ENCODE peak calls at places on chromosomes 5 and 9, in five cellular contexts. One of them, this sample, is unnamed.

GRCh38 chr5:98772415-98773213 is 849 bp upstream of the RGMB start:
- DNase-seq in heart left ventricle: peak
- DNase-seq in HCT116: peak
- DNase-seq in CD8-positive, alpha-beta T cell: peak
- DNase-seq in neural progenitor cell: peak
- DNase-seq in this sample: peak

GRCh38 chr9:21657966-21658667 is 144.3 kb upstream of the MTAP start:
- DNase-seq in heart left ventricle: no peak
- DNase-seq in HCT116: no peak
- DNase-seq in CD8-positive, alpha-beta T cell: no peak
- DNase-seq in neural progenitor cell: no peak
- DNase-seq in this sample: no peak

GRCh38 chr9:121038452-121039203 is 11.4 kb downstream of the C5 start:
- DNase-seq in heart left ventricle: no peak
- DNase-seq in HCT116: no peak
- DNase-seq in CD8-positive, alpha-beta T cell: no peak
- DNase-seq in neural progenitor cell: no peak
- DNase-seq in this sample: no peak

GRCh38 chr5:141683596-141684161 is 1.6 kb upstream of the ARAP3 start:
- DNase-seq in heart left ventricle: no peak
- DNase-seq in HCT116: no peak
- DNase-seq in CD8-positive, alpha-beta T cell: no peak
- DNase-seq in neural progenitor cell: peak
- DNase-seq in this sample: no peak

GRCh38 chr5:82364497-82364896 is 86.3 kb upstream of the RPS23 start:
- DNase-seq in heart left ventricle: no peak
- DNase-seq in HCT116: no peak
- DNase-seq in CD8-positive, alpha-beta T cell: no peak
- DNase-seq in neural progenitor cell: peak
- DNase-seq in this sample: no peak

GRCh38 chr9:15513335-15513734 is 2.6 kb upstream of the PSIP1 start:
- DNase-seq in heart left ventricle: no peak
- DNase-seq in HCT116: peak
- DNase-seq in CD8-positive, alpha-beta T cell: no peak
- DNase-seq in neural progenitor cell: peak
- DNase-seq in this sample: no peak

GRCh38 chr9:34980181-34980761 is 9.3 kb upstream of the DNAJB5 start:
- DNase-seq in heart left ventricle: no peak
- DNase-seq in HCT116: no peak
- DNase-seq in CD8-positive, alpha-beta T cell: no peak
- DNase-seq in neural progenitor cell: no peak
- DNase-seq in this sample: no peak

GRCh38 chr5:83632874-83633273 is 87.8 kb downstream of the HAPLN1 start:
- DNase-seq in heart left ventricle: no peak
- DNase-seq in HCT116: peak
- DNase-seq in CD8-positive, alpha-beta T cell: no peak
- DNase-seq in neural progenitor cell: no peak
- DNase-seq in this sample: no peak

GRCh38 chr5:23963449-23963848 is 456.0 kb downstream of the PRDM9 start:
- DNase-seq in heart left ventricle: no peak
- DNase-seq in HCT116: no peak
- DNase-seq in CD8-positive, alpha-beta T cell: no peak
- DNase-seq in neural progenitor cell: no peak
- DNase-seq in this sample: no peak

GRCh38 chr5:178533136-178533535 is 57.1 kb downstream of the COL23A1 start:
- DNase-seq in heart left ventricle: no peak
- DNase-seq in HCT116: no peak
- DNase-seq in CD8-positive, alpha-beta T cell: no peak
- DNase-seq in neural progenitor cell: no peak
- DNase-seq in this sample: no peak

GRCh38 chr9:35116539-35116897 is 856 bp upstream of the ATOSB start:
- DNase-seq in heart left ventricle: no peak
- DNase-seq in HCT116: no peak
- DNase-seq in CD8-positive, alpha-beta T cell: no peak
- DNase-seq in neural progenitor cell: no peak
- DNase-seq in this sample: no peak

GRCh38 chr5:123511290-123511647 is 708 bp upstream of the CSNK1G3 start:
- DNase-seq in heart left ventricle: no peak
- DNase-seq in HCT116: no peak
- DNase-seq in CD8-positive, alpha-beta T cell: no peak
- DNase-seq in neural progenitor cell: peak
- DNase-seq in this sample: no peak
- H3K4me3 ChIP-seq in heart left ventricle: peak
- H3K4me3 ChIP-seq in HCT116: peak
- H3K4me3 ChIP-seq in CD8-positive, alpha-beta T cell: peak
- H3K4me3 ChIP-seq in neural progenitor cell: peak
- H3K4me3 ChIP-seq in this sample: peak

DNA sequence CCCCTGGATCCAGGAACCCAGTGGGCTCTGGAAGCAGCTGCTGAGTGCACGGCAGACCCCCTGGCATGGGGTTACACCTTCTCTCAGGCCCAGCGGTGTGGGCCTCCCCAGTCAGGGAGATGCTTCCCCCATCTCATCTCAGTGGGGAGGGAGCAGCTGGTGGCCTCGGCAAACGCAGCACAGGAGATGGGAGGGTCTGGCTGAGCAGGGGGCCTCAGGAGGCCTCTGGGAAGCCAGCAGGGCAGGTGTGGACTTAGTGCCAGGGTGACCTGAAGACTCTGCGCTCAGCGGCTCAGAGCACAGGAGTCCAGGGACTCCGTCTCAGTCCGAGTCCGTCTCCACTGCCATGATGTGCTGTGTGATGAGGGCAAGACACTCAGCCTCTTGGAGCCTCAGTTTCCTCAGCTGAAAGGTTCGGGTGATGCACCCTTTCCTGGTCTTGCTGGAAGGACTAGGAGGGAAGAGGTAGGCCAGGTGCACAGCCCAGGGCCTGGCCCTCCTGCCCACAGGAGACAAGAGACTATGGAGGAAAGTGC is 100.6 kb downstream of the GTF3C4 start:
- DNase-seq in heart left ventricle: no peak
- DNase-seq in HCT116: no peak
- DNase-seq in CD8-positive, alpha-beta T cell: no peak
- DNase-seq in neural progenitor cell: no peak
- DNase-seq in this sample: no peak
- H3K27ac ChIP-seq in heart left ventricle: peak
- H3K27ac ChIP-seq in HCT116: no peak
- H3K27ac ChIP-seq in CD8-positive, alpha-beta T cell: no peak
- H3K27ac ChIP-seq in neural progenitor cell: no peak
- H3K27ac ChIP-seq in this sample: peak

GRCh38 chr5:80082221-80082620 is 47.1 kb downstream of the THBS4 start:
- DNase-seq in heart left ventricle: no peak
- DNase-seq in HCT116: no peak
- DNase-seq in CD8-positive, alpha-beta T cell: no peak
- DNase-seq in neural progenitor cell: no peak
- DNase-seq in this sample: no peak
- H3K4me3 ChIP-seq in heart left ventricle: peak
- H3K4me3 ChIP-seq in HCT116: no peak
- H3K4me3 ChIP-seq in CD8-positive, alpha-beta T cell: no peak
- H3K4me3 ChIP-seq in neural progenitor cell: no peak
- H3K4me3 ChIP-seq in this sample: no peak

GRCh38 chr5:40791715-40792139 is 6.4 kb downstream of the PRKAA1 start:
- DNase-seq in heart left ventricle: no peak
- DNase-seq in HCT116: no peak
- DNase-seq in CD8-positive, alpha-beta T cell: no peak
- DNase-seq in neural progenitor cell: no peak
- DNase-seq in this sample: no peak
- H3K27ac ChIP-seq in heart left ventricle: no peak
- H3K27ac ChIP-seq in HCT116: no peak
- H3K27ac ChIP-seq in CD8-positive, alpha-beta T cell: no peak
- H3K27ac ChIP-seq in neural progenitor cell: no peak
- H3K27ac ChIP-seq in this sample: no peak